ENCODE peak calls at places on chromosomes 5 and 9, in nine cellular contexts. G, Q, O, J, B, H, W, K and V are unnamed samples.

GRCh38 chr9:76246680-76247079 is 147.5 kb downstream of the RFK start:
- DNase-seq in G (no peak), Q (no peak), O (no peak), J (no peak), B (no peak), H (no peak), W (no peak), K (no peak), V (no peak)

GRCh38 chr5:22852807-22853670 is at the start of gene CDH12:
- DNase-seq in G (no peak), Q (peak), O (no peak), J (peak), B (no peak), H (no peak), W (no peak), K (no peak), V (no peak)

GRCh38 chr5:94192658-94193391 is 425.6 kb downstream of the KIAA0825 start:
- DNase-seq in G (no peak), Q (no peak), O (no peak), J (no peak), B (no peak), H (no peak), W (no peak), K (no peak), V (no peak)

GRCh38 chr9:93270976-93271375 is 87.0 kb downstream of the WNK2 start:
- DNase-seq in G (no peak), Q (no peak), O (no peak), J (peak), B (peak), H (no peak), W (no peak), K (no peak), V (no peak)

GRCh38 chr9:37251452-37251851 is 131.1 kb downstream of the ZCCHC7 start:
- DNase-seq in G (no peak), Q (no peak), O (no peak), J (no peak), B (no peak), H (no peak), W (no peak), K (no peak), V (no peak)

GRCh38 chr9:98146101-98146991 is 27.3 kb upstream of the TRIM14 start:
- DNase-seq in G (peak), Q (no peak), O (no peak), J (peak), B (peak), H (peak), W (no peak), K (peak), V (no peak)

GRCh38 chr5:98755406-98755805 is 18.1 kb upstream of the RGMB start:
- DNase-seq in G (peak), Q (no peak), O (no peak), J (no peak), B (no peak), H (no peak), W (no peak), K (no peak), V (no peak)

GRCh38 chr9:127721391-127721821 is 5.5 kb downstream of the TTC16 start:
- DNase-seq in G (no peak), Q (no peak), O (no peak), J (no peak), B (no peak), H (no peak), W (no peak), K (no peak), V (no peak)

GRCh38 chr5:66072031-66072430 is 72.1 kb upstream of the SREK1 start:
- DNase-seq in G (no peak), Q (no peak), O (no peak), J (no peak), B (no peak), H (no peak), W (no peak), K (no peak), V (no peak)

DNA sequence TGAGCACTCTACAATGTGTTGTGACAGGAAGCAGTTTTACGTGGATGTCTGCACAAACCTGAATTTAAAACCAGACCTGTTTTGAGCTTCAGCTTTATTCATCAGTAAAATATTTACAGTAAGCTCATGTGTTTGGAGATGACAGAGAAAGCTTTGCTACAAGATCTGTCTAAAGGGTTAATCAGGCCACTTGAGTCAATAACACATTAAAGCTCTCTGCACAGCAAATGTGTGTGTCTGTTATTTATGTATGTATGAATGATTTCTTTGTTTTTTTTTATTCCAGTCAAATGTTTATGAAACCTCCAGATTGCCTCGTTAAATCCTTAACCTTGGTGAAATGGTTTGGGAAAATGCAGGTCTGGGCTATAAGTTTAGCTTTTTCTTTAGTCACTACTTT is 77.3 kb upstream of the SREK1 start:
- DNase-seq in G (no peak), Q (no peak), O (no peak), J (no peak), B (no peak), H (no peak), W (no peak), K (no peak), V (no peak)
- TF ChIP-seq CTCF in G (no peak), Q (no peak), O (no peak), J (no peak), B (no peak), H (no peak), W (no peak), K (no peak), V (no peak)

DNA sequence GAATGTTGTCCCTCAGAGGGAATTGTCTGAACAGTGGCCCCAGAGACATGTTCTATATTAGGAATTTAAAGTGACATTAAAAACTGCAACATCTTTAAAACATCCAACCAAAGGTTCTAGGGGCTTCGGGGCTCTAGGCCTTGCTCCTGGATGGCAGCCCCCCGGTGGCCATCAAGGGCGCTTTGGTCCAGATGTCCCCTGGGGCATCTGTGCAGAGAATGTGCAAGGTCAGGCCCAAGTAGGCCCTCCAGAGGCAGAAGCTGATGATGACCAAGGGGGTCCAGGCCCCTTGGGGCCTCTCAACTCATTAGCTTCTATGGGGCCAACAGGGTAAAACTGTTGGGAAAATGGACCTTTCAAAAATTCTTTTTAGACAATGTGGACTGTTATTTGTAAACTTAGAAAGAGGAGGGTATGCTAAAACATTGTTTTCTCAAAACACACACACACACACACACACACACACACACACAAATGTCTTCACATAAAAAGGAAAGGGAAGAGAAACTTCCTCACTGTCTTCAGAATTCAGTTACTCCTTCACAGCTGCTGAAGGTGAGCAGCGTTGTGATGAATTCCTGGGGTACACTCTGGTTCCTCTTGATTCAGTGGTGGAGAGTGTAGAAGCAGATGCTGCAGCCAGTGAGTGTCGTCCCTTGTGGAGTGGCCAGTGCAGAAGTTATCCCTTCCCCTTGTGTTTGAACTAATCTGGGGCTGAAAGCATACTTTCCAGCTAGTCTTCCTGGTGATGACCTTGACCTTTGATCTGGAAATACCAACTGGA is 125.2 kb downstream of the WDR41 start:
- DNase-seq in G (no peak), Q (no peak), O (no peak), J (no peak), B (no peak), H (no peak), W (no peak), K (no peak), V (no peak)
- TF ChIP-seq CTCF in G (no peak), Q (peak), O (no peak), J (no peak), B (no peak), H (no peak), W (no peak), K (no peak), V (no peak)

DNA sequence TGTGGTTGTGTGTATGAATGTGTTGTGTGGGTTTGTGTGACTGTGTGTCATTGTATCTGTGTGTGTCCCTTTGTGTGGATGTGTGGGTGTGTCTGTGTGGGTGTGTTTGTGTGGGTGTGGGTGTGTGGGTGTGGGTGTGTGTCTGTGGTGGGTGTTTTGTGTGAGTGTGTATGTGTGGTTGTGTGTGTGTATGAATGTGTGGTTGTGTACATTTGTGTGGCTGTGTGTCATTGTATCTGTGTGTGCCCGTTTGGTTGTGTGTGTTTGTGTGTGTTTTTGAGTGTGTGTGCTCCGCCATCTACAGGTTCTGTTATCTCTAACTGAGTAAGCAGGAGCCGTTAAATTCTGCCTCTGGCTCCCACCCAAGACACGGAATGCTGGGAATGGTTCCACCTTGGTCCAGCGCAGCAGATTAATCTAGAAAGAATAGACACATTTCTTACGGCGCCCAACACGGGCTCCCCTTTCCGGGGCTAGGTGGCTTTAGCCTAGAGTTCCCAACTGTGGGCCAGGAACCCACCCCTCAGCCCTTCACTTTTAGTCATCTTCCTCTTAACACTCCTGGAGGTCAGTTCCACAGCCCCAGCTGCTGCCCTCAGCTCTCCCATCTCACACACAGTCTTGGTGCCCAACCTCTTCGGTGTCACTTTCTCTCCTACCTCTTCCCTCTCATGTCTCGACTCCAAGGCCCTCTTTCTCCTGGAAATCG is 197.1 kb downstream of the TTLL11 start:
- DNase-seq in G (peak), Q (no peak), O (no peak), J (no peak), B (peak), H (peak), W (peak), K (no peak), V (no peak)
- TF ChIP-seq CTCF in G (no peak), Q (no peak), O (no peak), J (no peak), B (no peak), H (no peak), W (peak), K (no peak), V (no peak)

DNA sequence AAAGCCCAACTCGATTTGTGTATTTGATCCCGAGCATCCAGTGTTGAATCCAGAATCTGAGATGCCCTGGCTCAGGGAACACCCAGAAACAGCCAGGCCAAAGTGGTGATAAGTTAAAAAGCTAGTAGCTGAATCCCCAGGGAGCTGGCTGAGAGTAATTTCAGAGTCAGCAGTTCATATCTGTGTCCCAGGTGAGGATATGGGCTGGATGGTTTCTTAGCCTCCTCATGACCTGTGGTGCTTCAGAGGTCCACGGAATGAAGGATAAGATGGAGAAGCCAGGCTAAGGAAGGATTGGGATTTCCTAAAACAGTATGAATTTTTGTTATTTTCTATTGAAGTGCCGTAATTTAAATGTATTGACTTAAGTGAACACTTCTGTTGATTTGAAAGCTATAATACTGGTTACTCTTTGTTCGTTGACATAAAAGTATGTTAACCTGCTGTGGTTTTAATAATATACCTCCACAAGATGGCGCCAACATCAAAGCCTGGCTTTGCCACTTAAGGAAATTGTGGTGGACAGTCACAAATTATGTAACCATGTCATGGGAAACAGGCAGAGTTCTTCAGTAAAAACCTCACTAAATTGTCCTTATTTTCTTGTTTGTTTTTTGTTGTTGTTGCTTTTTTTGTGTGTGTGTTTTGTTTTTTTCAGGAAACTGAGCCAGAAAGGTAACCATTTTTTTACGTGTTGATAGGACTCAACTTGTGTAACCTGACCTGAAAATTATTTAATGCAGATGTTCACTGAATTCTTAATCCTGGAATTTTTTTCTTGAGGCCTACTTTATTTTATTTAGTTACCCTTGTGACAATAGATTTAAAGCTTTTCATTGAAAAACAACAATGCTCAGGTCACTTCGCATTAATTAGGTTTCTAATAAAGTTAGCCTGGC is 11.4 kb downstream of the MTAP start:
- DNase-seq in G (peak), Q (no peak), O (no peak), J (peak), B (peak), H (peak), W (peak), K (peak), V (no peak)
- TF ChIP-seq CTCF in G (peak), Q (peak), O (peak), J (peak), B (peak), H (peak), W (peak), K (peak), V (peak)